ENCODE peak calls at places on chromosomes 5 and 9, in four cellular contexts. R, Z, N and H are unnamed samples.

GRCh38 chr5:142866563-142867275 is 96.5 kb downstream of the ARHGAP26 start:
- DNase-seq in R (peak), Z (peak), N (peak), H (peak)

GRCh38 chr9:35164711-35165110 is 2.9 kb downstream of the UNC13B start:
- DNase-seq in R (no peak), Z (no peak), N (no peak), H (no peak)

GRCh38 chr5:176565760-176566288 is 16.7 kb downstream of the CDHR2 start:
- DNase-seq in R (no peak), Z (no peak), N (no peak), H (no peak)

GRCh38 chr5:107218457-107219193 is 452.1 kb downstream of the EFNA5 start:
- DNase-seq in R (no peak), Z (no peak), N (no peak), H (no peak)

GRCh38 chr5:113489299-113489698 is 1.0 kb upstream of the MCC start:
- DNase-seq in R (peak), Z (no peak), N (no peak), H (no peak)

GRCh38 chr9:121288874-121289553 is 21.1 kb downstream of the GSN start:
- DNase-seq in R (peak), Z (no peak), N (no peak), H (peak)

GRCh38 chr5:34627794-34628193 is 28.3 kb upstream of the RAI14 start:
- DNase-seq in R (no peak), Z (no peak), N (no peak), H (no peak)

GRCh38 chr9:98365227-98365669 is 109.8 kb upstream of the TBC1D2 start:
- DNase-seq in R (peak), Z (peak), N (no peak), H (peak)

GRCh38 chr5:40288791-40289475 is 390.8 kb upstream of the PTGER4 start:
- DNase-seq in R (no peak), Z (no peak), N (no peak), H (peak)

GRCh38 chr9:130693101-130693425 is 517 bp upstream of the EXOSC2 start:
- DNase-seq in R (no peak), Z (no peak), N (no peak), H (no peak)

GRCh38 chr5:80255425-80255751 is 460 bp downstream of the SERINC5 start:
- DNase-seq in R (no peak), Z (peak), N (no peak), H (no peak)

GRCh38 chr9:134682651-134683364 is 41.2 kb downstream of the COL5A1 start:
- DNase-seq in R (no peak), Z (no peak), N (no peak), H (no peak)

GRCh38 chr9:95143591-95144561 is 173.6 kb downstream of the FANCC start:
- DNase-seq in R (peak), Z (no peak), N (no peak), H (no peak)

GRCh38 chr5:87435144-87435694 is 22.5 kb upstream of the CCNH start:
- DNase-seq in R (no peak), Z (no peak), N (no peak), H (no peak)

GRCh38 chr5:155938051-155938450 is 388.9 kb upstream of the SGCD start:
- DNase-seq in R (no peak), Z (no peak), N (no peak), H (no peak)

GRCh38 chr9:95724253-95724991 is 151.1 kb upstream of the ERCC6L2 start:
- DNase-seq in R (peak), Z (no peak), N (peak), H (no peak)

GRCh38 chr5:78779771-78780616 is 131.4 kb upstream of the LHFPL2 start:
- DNase-seq in R (no peak), Z (no peak), N (no peak), H (no peak)

GRCh38 chr9:121450241-121450640 is 49.4 kb downstream of the GGTA1 start:
- DNase-seq in R (no peak), Z (no peak), N (no peak), H (no peak)

GRCh38 chr9:6552033-6552737 is 93.3 kb downstream of the GLDC start:
- DNase-seq in R (peak), Z (no peak), N (no peak), H (peak)

GRCh38 chr5:64987768-64988167 is 219.0 kb downstream of the CWC27 start:
- DNase-seq in R (no peak), Z (no peak), N (no peak), H (no peak)

GRCh38 chr5:31273161-31273560 is 79.7 kb downstream of the CDH6 start:
- DNase-seq in R (no peak), Z (no peak), N (no peak), H (no peak)

GRCh38 chr5:2817031-2817603 is 65.6 kb upstream of the IRX2 start:
- DNase-seq in R (no peak), Z (no peak), N (no peak), H (no peak)

GRCh38 chr9:8221462-8221861 is 421.9 kb upstream of the DMAC1 start:
- DNase-seq in R (no peak), Z (no peak), N (no peak), H (no peak)
- TF ChIP-seq CREB1 in R (no peak), Z (no peak), N (no peak), H (no peak)

DNA sequence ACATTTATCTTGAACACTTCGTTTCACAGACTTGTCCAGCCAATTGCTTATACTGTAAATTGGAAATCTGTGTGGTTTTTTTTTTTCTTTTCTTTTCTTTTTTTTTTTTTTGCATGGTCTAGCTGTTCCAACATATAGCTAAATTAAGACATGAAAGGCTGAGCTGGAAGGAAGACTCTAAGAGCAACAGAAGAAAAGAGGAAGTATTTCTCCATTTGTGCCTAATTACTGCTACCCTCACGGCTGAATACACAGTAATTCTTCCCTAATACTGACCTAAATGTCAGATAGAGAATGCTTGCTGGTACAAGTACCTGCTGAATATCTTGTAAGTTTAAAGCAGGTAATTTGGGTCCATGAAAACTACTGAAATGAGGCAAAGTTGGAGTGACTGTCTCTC is 11.0 kb upstream of the HAPLN1 start:
- DNase-seq in R (no peak), Z (no peak), N (no peak), H (no peak)
- TF ChIP-seq JUNB in R (no peak), Z (no peak), N (no peak), H (no peak)

GRCh38 chr9:117335797-117336435 is 78.9 kb downstream of the ASTN2 start:
- DNase-seq in R (no peak), Z (no peak), N (no peak), H (no peak)

GRCh38 chr9:117334101-117334500 is 80.8 kb downstream of the ASTN2 start:
- DNase-seq in R (no peak), Z (no peak), N (no peak), H (peak)
- TF ChIP-seq CREB1 in R (no peak), Z (no peak), N (no peak), H (no peak)

DNA sequence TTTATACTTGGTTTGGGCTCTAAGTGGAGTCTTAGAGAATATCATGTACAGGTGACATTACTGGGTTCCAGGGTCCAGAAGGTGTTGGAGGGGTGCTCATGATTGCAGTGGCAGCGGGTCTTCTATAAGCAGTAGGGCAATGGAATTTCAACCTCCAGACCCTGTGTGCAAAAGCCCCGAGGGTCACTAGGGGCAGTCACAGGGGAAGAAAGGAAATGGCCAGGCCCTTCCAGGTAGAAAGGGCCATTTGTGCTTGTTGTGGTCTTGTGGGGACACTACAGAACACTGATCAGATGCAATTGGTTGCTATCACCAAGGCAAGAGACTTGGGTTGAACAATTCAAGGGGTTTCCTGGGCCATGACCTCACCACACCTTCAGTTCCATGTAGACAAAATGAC is 283.4 kb downstream of the GADD45G start:
- DNase-seq in R (no peak), Z (no peak), N (no peak), H (no peak)
- TF ChIP-seq JUNB in R (no peak), Z (no peak), N (no peak), H (no peak)

GRCh38 chr5:132489871-132490483 is 596 bp downstream of the IRF1 start:
- DNase-seq in R (no peak), Z (peak), N (no peak), H (peak)
- TF ChIP-seq CREB1 in R (no peak), Z (no peak), N (no peak), H (no peak)

GRCh38 chr5:10528056-10528816 is 35.6 kb upstream of the ANKRD33B start:
- DNase-seq in R (no peak), Z (no peak), N (no peak), H (no peak)
- TF ChIP-seq JUNB in R (no peak), Z (no peak), N (no peak), H (no peak)

GRCh38 chr9:112179816-112180215 is 4.7 kb upstream of the SUSD1 start:
- DNase-seq in R (no peak), Z (no peak), N (no peak), H (no peak)
- TF ChIP-seq CREB1 in R (no peak), Z (no peak), N (no peak), H (no peak)

DNA sequence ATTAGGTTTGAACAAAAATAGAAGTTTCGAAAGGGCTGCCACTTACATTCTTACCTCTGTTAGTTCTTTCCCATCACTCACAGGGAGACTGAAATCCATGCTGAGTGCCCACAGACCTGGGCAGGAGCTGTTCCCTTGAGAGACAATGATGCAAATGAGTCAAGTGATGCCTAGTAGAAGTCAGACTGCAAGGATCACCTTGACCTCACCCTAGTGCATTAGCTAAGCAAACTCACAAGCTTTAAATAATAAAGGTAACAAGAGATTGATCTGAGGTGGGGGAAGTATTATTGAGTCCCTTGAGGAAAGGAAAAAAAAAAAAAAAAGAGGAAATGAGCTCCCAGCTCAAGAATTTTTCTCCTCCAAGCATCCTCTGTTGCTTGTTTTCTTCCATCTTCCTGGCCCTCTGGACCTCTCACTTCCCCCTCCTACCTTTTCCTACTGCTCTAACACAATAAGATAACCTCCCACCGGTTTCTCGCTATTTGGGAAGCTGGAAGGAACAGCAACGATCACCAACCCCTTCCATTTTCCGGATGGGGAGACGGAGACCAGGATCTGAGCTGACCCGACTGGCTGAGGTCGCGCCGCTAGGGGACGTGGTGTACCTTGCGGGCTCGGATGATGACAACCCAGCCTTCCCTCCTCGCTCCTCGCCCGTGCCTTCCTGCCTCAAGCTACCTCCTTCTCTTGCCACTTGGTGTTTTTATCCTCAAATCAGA is 2.0 kb downstream of the LPAR1 start:
- DNase-seq in R (no peak), Z (no peak), N (no peak), H (peak)
- TF ChIP-seq JUNB in R (no peak), Z (no peak), N (no peak), H (no peak)